ENCODE peak calls at places on chromosomes 5 and 9, in six cellular contexts. D is IMR-90, C is A549, X is K562, I is H1, R is SK-N-SH. M is an unnamed sample.

GRCh38 chr5:72209515-72210115 is 102.3 kb downstream of the MAP1B start:
- DNase-seq in C (no peak), R (no peak), X (no peak), I (no peak), D (no peak), M (no peak)

GRCh38 chr9:15606667-15607472 is 54.0 kb downstream of the CCDC171 start:
- DNase-seq in C (peak), I (no peak), R (peak), D (peak), X (peak), M (no peak)

GRCh38 chr5:111603446-111603827 is 91.1 kb upstream of the STARD4 start:
- DNase-seq in D (peak), I (no peak), C (no peak), X (no peak), R (no peak), M (no peak)

GRCh38 chr5:37685816-37686215 is 154.0 kb downstream of the GDNF start:
- DNase-seq in X (no peak), D (no peak), R (no peak), I (no peak), C (no peak), M (no peak)

GRCh38 chr9:133658442-133659431 is 22.6 kb downstream of the DBH start:
- DNase-seq in D (peak), X (peak), R (no peak), C (peak), I (peak), M (no peak)

GRCh38 chr5:122145906-122146305 is 16.6 kb downstream of the ZNF474 start:
- DNase-seq in X (no peak), I (no peak), C (no peak), D (no peak), R (no peak), M (no peak)

GRCh38 chr5:172411423-172412111 is 42.8 kb downstream of the SH3PXD2B start:
- DNase-seq in C (no peak), I (no peak), D (peak), R (no peak), X (no peak), M (no peak)

GRCh38 chr9:129630967-129631672 is 5.2 kb downstream of the NTMT1 start:
- DNase-seq in I (no peak), D (peak), X (no peak), R (no peak), C (no peak), M (no peak)

GRCh38 chr9:82133973-82134372 is 145.4 kb downstream of the SPATA31D1 start:
- DNase-seq in C (no peak), R (no peak), X (no peak), I (no peak), D (peak), M (no peak)

GRCh38 chr5:74947961-74948613 is 81.9 kb upstream of the FAM169A start:
- DNase-seq in R (no peak), D (peak), I (no peak), X (no peak), C (no peak), M (no peak)

GRCh38 chr5:142280066-142281011 is 44.5 kb downstream of the SPRY4 start:
- DNase-seq in R (peak), C (no peak), D (peak), I (peak), X (peak), M (no peak)

GRCh38 chr5:58666598-58667595 is 84.0 kb downstream of the RAB3C start:
- DNase-seq in D (no peak), R (peak), C (no peak), I (no peak), X (no peak), M (no peak)

DNA sequence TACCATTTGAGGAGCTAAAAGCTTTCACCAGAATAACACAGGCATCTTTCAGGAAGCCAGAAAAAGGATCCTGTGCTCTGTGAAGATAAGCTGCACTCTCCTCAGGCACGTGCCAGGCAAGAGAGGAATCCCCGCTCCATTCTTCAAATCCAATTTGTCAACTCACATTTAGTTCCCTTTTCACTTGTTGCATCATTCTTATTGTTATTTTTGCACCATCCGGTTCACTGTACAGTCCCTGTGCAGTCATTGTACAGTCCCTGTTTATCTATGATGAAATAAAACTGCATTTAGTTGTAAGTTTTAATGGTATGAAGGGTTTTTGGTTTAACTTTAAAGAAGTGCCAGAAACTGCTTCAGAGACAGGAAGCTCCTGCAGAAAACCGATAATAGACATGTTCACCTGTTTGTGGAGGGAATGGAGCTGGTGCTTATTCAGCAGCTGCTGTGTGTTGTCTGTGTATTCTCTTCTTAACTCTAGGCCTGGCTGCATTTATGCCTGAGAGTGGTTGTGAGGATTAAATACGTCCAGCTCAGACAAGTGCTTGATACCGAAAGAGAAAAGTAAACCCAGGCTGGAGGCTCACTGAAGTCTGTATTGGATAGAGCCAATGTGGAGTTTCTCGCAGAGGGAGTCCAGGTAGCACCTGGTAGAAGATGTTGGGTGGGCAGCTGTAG is 22.4 kb downstream of the IFNW1 start:
- DNase-seq in I (no peak), R (no peak), C (no peak), X (no peak), D (no peak), M (no peak)
- H3K27ac ChIP-seq in I (no peak), R (no peak), C (no peak), X (no peak), D (no peak), M (no peak)

GRCh38 chr5:125199373-125199772 is 452.9 kb upstream of the ZNF608 start:
- DNase-seq in X (no peak), R (no peak), I (no peak), D (no peak), C (no peak), M (no peak)

GRCh38 chr5:125202353-125202752 is 455.9 kb upstream of the ZNF608 start:
- DNase-seq in R (no peak), I (no peak), C (no peak), X (no peak), D (no peak), M (no peak)

GRCh38 chr5:125200842-125201373 is 454.5 kb upstream of the ZNF608 start:
- DNase-seq in D (no peak), C (no peak), X (no peak), I (no peak), R (no peak), M (no peak)

GRCh38 chr5:125198270-125198974 is 452.0 kb upstream of the ZNF608 start:
- DNase-seq in X (no peak), I (no peak), R (peak), D (peak), C (no peak), M (no peak)

DNA sequence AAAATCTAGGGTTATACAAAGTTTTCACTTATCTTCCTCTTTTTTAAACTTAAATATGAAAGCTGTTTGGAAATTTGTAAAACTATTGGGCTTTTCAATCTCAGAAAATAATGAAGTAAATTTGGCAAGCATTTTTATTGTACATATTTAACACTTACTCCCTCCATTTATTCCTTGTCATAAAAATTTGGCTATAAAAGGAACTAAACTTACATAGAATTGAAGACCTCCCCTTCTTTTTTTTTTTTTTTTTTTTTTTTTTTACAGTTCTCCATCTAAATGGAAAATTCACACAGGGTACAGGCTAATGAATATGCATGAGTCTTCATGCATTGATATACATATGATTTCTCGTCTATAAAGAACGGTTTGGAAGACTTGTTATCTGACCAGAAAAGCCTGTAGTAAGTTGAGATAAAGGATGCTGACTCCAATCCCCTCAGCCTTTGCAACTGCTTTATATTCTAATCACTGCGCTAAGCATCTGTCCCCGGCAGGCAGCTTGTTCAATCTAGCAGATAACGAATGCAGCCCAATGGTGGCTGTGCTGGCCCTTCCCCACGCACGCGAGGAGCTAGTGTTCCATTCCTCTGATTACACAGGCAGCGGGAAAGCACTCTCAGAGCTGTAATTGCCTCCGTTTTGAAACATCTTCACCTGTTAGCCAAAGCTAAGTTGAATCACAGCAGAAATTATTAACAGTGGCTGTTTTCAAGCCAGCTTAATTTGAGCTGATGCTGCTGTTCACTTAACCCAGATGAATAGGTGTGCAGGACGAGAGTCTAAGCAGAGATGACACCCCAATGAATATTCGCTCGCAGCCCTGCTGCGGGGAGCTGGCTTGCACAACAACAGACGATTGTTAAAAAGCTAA is 453.8 kb upstream of the ZNF608 start:
- DNase-seq in R (peak), I (no peak), C (no peak), X (no peak), D (no peak), M (no peak)
- TF ChIP-seq RAD21 in R (peak), I (no peak), C (no peak), X (no peak), D (no peak), M (no peak)

GRCh38 chr9:80351612-80352011 is 779.8 kb downstream of the TLE4 start:
- DNase-seq in D (no peak), I (no peak), X (no peak), C (no peak), R (no peak), M (no peak)
- H3K27ac ChIP-seq in D (no peak), I (no peak), X (no peak), C (no peak), R (no peak), M (no peak)

GRCh38 chr5:132927355-132927754 is 36.1 kb downstream of the AFF4 start:
- DNase-seq in X (no peak), R (no peak), D (no peak), C (no peak), I (no peak), M (no peak)
- TF ChIP-seq RAD21 in X (no peak), R (no peak), D (no peak), C (no peak), I (no peak), M (no peak)

DNA sequence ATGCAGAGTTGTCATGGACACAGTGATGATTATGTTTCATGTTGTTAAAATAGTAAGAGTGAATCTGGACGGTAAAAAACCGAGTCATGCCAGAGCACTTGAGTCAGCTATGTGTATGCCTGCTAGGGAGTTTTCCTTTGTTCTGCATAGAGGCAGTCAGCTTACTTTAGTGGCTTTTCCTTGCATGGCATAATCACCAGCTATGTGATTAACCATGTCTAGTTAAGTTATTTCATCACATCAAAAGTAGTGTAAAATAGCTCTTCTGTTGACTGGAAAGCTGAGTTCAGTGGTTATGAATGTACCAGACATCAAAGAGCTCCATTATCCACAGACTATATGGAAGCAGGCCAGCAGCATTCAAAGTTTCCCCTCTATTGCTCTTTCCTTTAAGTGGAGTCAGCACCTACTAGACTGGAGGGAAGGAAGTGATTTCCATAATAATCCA is 989.8 kb downstream of the TLE1 start:
- DNase-seq in D (peak), C (no peak), X (no peak), I (no peak), R (no peak), M (no peak)
- H3K27ac ChIP-seq in D (no peak), C (no peak), X (no peak), I (no peak), R (no peak), M (no peak)

DNA sequence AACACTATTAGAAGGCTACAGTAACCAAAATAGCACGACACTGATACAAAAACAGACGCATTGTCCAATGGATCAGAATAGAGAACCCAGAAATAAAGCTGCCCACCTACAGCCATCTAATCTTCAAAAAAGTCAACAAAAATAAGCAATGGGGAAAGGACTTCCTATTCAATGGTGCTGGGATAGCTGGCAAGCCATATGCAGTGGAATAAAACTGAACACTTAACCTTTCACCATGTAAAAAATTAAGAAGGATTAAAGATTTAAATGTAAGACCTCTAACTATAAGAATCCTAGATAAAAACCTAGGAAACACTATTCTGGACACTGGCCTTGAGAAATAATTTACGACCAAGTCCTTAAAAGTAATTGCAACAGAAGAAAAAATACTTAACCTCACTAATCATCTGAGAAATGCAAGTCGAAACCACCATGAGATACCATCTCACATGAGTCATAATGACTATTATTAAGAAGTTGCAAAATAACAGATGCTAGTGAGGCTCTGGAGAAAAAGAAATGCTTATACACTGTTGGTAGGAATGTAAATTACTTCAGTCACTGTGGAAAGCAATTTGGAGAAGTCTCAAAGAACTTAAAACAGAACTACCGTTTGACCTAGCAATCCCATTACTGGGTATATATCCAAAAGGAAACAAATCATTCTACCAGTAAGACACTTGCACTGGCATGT is 203.3 kb upstream of the CDH9 start:
- DNase-seq in C (peak), I (no peak), X (no peak), D (peak), R (no peak), M (no peak)
- TF ChIP-seq RAD21 in C (peak), I (no peak), X (no peak), D (peak), R (no peak), M (no peak)